ENCODE peak calls at places on chromosome 22, in ten cellular contexts. Z is HFF-Myc, D is cardiac septum, R is SW480, I is Daoy, T is GM13977, K is mucosa of descending colon, U is neural crest cell, O is Peyer's patch, S is AG09319. X is an unnamed sample.
A peak's percentile ranks its signal among the peaks of the same experiment; 100 is the strongest.

GRCh38 chr22:45600791-45601730 is 70.6 kb upstream of the ATXN10 start:
- DNase-seq in R (no peak), D (no peak), K (no peak), Z (no peak), U (no peak), T (no peak), S (no peak), O (peak; percentile 33), I (peak; percentile 30), X (no peak)

GRCh38 chr22:20033045-20033706 is 12.3 kb downstream of the TANGO2 start:
- DNase-seq in T (no peak), S (no peak), I (no peak), D (peak; percentile 85), K (no peak), R (no peak), U (no peak), Z (no peak), O (no peak), X (no peak)

GRCh38 chr22:37428649-37429586 is 1.6 kb upstream of the ELFN2 start:
- DNase-seq in S (no peak), O (peak; percentile 70), D (no peak), K (peak; percentile 55), Z (peak; percentile 36), R (no peak), I (peak; percentile 79), T (peak; percentile 85), U (peak; percentile 73), X (no peak)

GRCh38 chr22:38953577-38954413 is 3.6 kb upstream of the APOBEC3A start:
- DNase-seq in T (peak; percentile 94), R (peak; percentile 32), U (no peak), Z (no peak), K (peak; percentile 38), S (no peak), O (peak; percentile 54), D (peak; percentile 88), I (no peak), X (peak; percentile 85)

GRCh38 chr22:44363214-44363979 is 50.6 kb upstream of the SHISAL1 start:
- DNase-seq in K (peak; percentile 69), D (peak; percentile 93), O (peak; percentile 64), S (peak; percentile 95), R (no peak), Z (peak; percentile 92), T (no peak), I (peak; percentile 98), U (no peak), X (no peak)

GRCh38 chr22:47804281-47804680 is 1041.8 kb downstream of the TBC1D22A start:
- DNase-seq in T (no peak), U (no peak), D (peak; percentile 15), Z (no peak), I (no peak), K (no peak), S (no peak), R (no peak), O (no peak), X (no peak)

GRCh38 chr22:33332538-33332937 is 274.4 kb upstream of the SYN3 start:
- DNase-seq in I (no peak), U (no peak), D (no peak), R (no peak), T (no peak), O (peak; percentile 52), K (peak; percentile 68), S (no peak), Z (no peak), X (no peak)

GRCh38 chr22:49353185-49353584 is 474.5 kb downstream of the BRD1 start:
- DNase-seq in S (no peak), K (no peak), T (no peak), Z (no peak), I (no peak), R (no peak), U (no peak), D (peak; percentile 39), O (no peak), X (no peak)

GRCh38 chr22:36274547-36274946 is 21.6 kb downstream of the APOL1 start:
- DNase-seq in K (no peak), T (no peak), Z (no peak), R (no peak), S (no peak), I (no peak), U (no peak), D (no peak), O (no peak), X (no peak)

GRCh38 chr22:40177738-40178416 is at the start of gene TNRC6B:
- DNase-seq in S (peak; percentile 92), U (peak; percentile 58), K (no peak), R (peak; percentile 97), I (peak; percentile 93), Z (peak; percentile 95), T (peak; percentile 80), O (no peak), D (no peak), X (peak; percentile 98)

GRCh38 chr22:39723899-39724351 is 153.4 kb downstream of the CACNA1I start:
- DNase-seq in D (peak; percentile 55), Z (no peak), I (peak; percentile 79), O (peak; percentile 56), U (no peak), K (no peak), S (no peak), R (peak; percentile 26), T (no peak), X (no peak)

GRCh38 chr22:22772396-22772795 is 115.2 kb upstream of the IGLL5 start:
- DNase-seq in O (no peak), D (no peak), Z (no peak), K (no peak), S (no peak), U (no peak), I (no peak), T (no peak), R (no peak), X (no peak)

GRCh38 chr22:45977551-45978274 is 751 bp upstream of the WNT7B start:
- DNase-seq in T (no peak), I (peak; percentile 74), S (no peak), Z (no peak), K (no peak), R (peak; percentile 59), D (no peak), O (no peak), U (no peak), X (no peak)

GRCh38 chr22:41410311-41410751 is 28.6 kb downstream of the TEF start:
- DNase-seq in R (no peak), D (no peak), U (no peak), S (no peak), I (no peak), O (no peak), K (no peak), Z (no peak), T (no peak), X (no peak)

GRCh38 chr22:37545703-37546435 is 14.4 kb upstream of the CDC42EP1 start:
- DNase-seq in T (no peak), U (peak; percentile 61), R (no peak), D (peak; percentile 92), K (peak; percentile 93), Z (peak; percentile 79), S (peak; percentile 93), O (peak; percentile 89), I (peak; percentile 92), X (no peak)

GRCh38 chr22:17941501-17942406 is 82.6 kb downstream of the MICAL3 start:
- DNase-seq in O (peak; percentile 29), I (no peak), U (no peak), T (no peak), R (no peak), S (no peak), K (no peak), D (no peak), Z (no peak), X (no peak)

GRCh38 chr22:20319041-20319744 is 667 bp downstream of the DGCR6L start:
- DNase-seq in O (no peak), Z (no peak), T (peak; percentile 40), I (no peak), S (no peak), U (peak; percentile 18), D (peak; percentile 74), R (peak; percentile 18), K (peak; percentile 48), X (no peak)

GRCh38 chr22:30718491-30718890 is 23.8 kb downstream of the OSBP2 start:
- DNase-seq in K (no peak), U (no peak), Z (no peak), T (no peak), D (no peak), R (no peak), S (no peak), O (no peak), I (no peak), X (no peak)

GRCh38 chr22:26845016-26845728 is 187.8 kb downstream of the MIAT start:
- DNase-seq in O (no peak), Z (no peak), D (no peak), I (peak; percentile 70), U (no peak), T (no peak), K (no peak), S (no peak), R (no peak), X (no peak)

GRCh38 chr22:23984430-23984829 is 4.5 kb downstream of the GSTT2 start:
- DNase-seq in T (no peak), R (no peak), U (no peak), I (no peak), O (no peak), D (peak; percentile 75), S (no peak), Z (peak; percentile 21), K (no peak), X (no peak)

GRCh38 chr22:31734512-31734911 is 15.4 kb downstream of the PRR14L start:
- DNase-seq in K (no peak), I (peak; percentile 28), Z (no peak), D (no peak), U (no peak), O (no peak), T (no peak), R (peak; percentile 20), S (no peak), X (no peak)

GRCh38 chr22:50252081-50253045 is 1.3 kb upstream of the HDAC10 start:
- DNase-seq in T (peak; percentile 81), I (peak; percentile 76), K (peak; percentile 87), S (no peak), D (peak; percentile 88), O (peak; percentile 84), Z (no peak), U (peak; percentile 52), R (peak; percentile 72), X (no peak)

GRCh38 chr22:26501996-26502395 is 10.3 kb downstream of the TFIP11 start:
- DNase-seq in Z (no peak), U (no peak), S (no peak), O (no peak), T (no peak), R (no peak), I (no peak), D (no peak), K (no peak), X (no peak)

GRCh38 chr22:30705710-30706651 is 11.3 kb downstream of the OSBP2 start:
- DNase-seq in K (no peak), I (peak; percentile 71), T (peak; percentile 66), S (peak; percentile 87), U (no peak), O (no peak), Z (peak; percentile 52), R (peak; percentile 85), D (peak; percentile 35), X (peak; percentile 72)

GRCh38 chr22:23181763-23182288 is 1.5 kb downstream of the BCR start:
- DNase-seq in K (peak; percentile 43), S (no peak), D (no peak), O (no peak), I (no peak), R (no peak), Z (no peak), T (no peak), U (no peak), X (no peak)

GRCh38 chr22:26835929-26836528 is 178.6 kb downstream of the MIAT start:
- DNase-seq in S (no peak), U (peak; percentile 59), R (peak; percentile 20), Z (peak; percentile 33), K (peak; percentile 31), I (peak; percentile 51), O (no peak), D (no peak), T (peak; percentile 63), X (no peak)

GRCh38 chr22:26617251-26618199 is at the start of gene CRYBB1:
- DNase-seq in R (no peak), K (peak; percentile 39), T (no peak), S (peak; percentile 5), D (no peak), I (no peak), O (no peak), Z (peak; percentile 69), U (no peak), X (no peak)

GRCh38 chr22:45284705-45285305 is at the start of gene UPK3A:
- DNase-seq in T (no peak), U (peak; percentile 49), R (peak; percentile 62), S (no peak), Z (no peak), D (peak; percentile 90), K (peak; percentile 91), O (peak; percentile 89), I (peak; percentile 70), X (no peak)

X was measured in GM12878.